ENCODE peak calls at places on chromosomes 16 and 17, in nine cellular contexts. V, G, F, L, N, D, O, J and E are unnamed samples.

GRCh38 chr17:32187276-32187675 is 45.0 kb downstream of the RHOT1 start:
- DNase-seq in V (no peak), G (no peak), F (no peak), L (no peak), N (no peak), D (no peak), O (no peak), J (no peak), E (no peak)

GRCh38 chr17:58242171-58242784 is 3.9 kb downstream of the LPO start:
- DNase-seq in V (no peak), G (no peak), F (no peak), L (no peak), N (no peak), D (no peak), O (no peak), J (no peak), E (no peak)

GRCh38 chr17:8311131-8311790 is 1.2 kb downstream of the ARHGEF15 start:
- DNase-seq in V (no peak), G (no peak), F (no peak), L (no peak), N (no peak), D (no peak), O (no peak), J (no peak), E (peak; percentile 46)

GRCh38 chr16:29852654-29853053 is 10.4 kb downstream of the CDIPT start:
- DNase-seq in V (no peak), G (no peak), F (no peak), L (no peak), N (no peak), D (no peak), O (peak; percentile 23), J (peak; percentile 33), E (peak; percentile 81)

GRCh38 chr16:23148513-23149266 is 562 bp downstream of the USP31 start:
- DNase-seq in V (peak; percentile 76), G (peak; percentile 77), F (peak; percentile 76), L (peak; percentile 75), N (peak; percentile 15), D (peak; percentile 49), O (no peak), J (no peak), E (peak; percentile 63)

GRCh38 chr17:42783062-42783777 is 2.8 kb downstream of the WNK4 start:
- DNase-seq in V (no peak), G (no peak), F (no peak), L (no peak), N (no peak), D (no peak), O (no peak), J (peak; percentile 43), E (peak; percentile 25)

GRCh38 chr17:80743181-80743771 is 198.6 kb downstream of the RPTOR start:
- DNase-seq in V (no peak), G (no peak), F (no peak), L (peak; percentile 38), N (no peak), D (peak; percentile 57), O (peak; percentile 19), J (no peak), E (no peak)

GRCh38 chr16:85289760-85290625 is 177.7 kb upstream of the CIBAR2 start:
- DNase-seq in V (no peak), G (no peak), F (no peak), L (no peak), N (no peak), D (no peak), O (no peak), J (no peak), E (no peak)

GRCh38 chr17:81418710-81419332 is 23.6 kb downstream of the BAHCC1 start:
- DNase-seq in V (peak; percentile 68), G (peak; percentile 70), F (no peak), L (no peak), N (no peak), D (no peak), O (no peak), J (no peak), E (no peak)

GRCh38 chr17:69761011-69761410 is 314.0 kb upstream of the KCNJ16 start:
- DNase-seq in V (no peak), G (no peak), F (no peak), L (no peak), N (no peak), D (no peak), O (no peak), J (no peak), E (no peak)

GRCh38 chr16:84360170-84360569 is 8.2 kb upstream of the ATP2C2 start:
- DNase-seq in V (peak; percentile 20), G (no peak), F (no peak), L (no peak), N (no peak), D (peak; percentile 28), O (no peak), J (no peak), E (no peak)

GRCh38 chr16:25111403-25112166 is at the start of gene LCMT1:
- DNase-seq in V (peak; percentile 95), G (peak; percentile 96), F (peak; percentile 91), L (peak; percentile 91), N (peak; percentile 99), D (peak; percentile 84), O (peak; percentile 98), J (peak; percentile 89), E (peak; percentile 99)

GRCh38 chr17:75832652-75833400 is 11.4 kb downstream of the UNC13D start:
- DNase-seq in V (no peak), G (no peak), F (no peak), L (no peak), N (no peak), D (no peak), O (no peak), J (no peak), E (no peak)

GRCh38 chr16:63720848-63721247 is 1401.0 kb downstream of the CDH11 start:
- DNase-seq in V (no peak), G (no peak), F (no peak), L (no peak), N (peak; percentile 4), D (no peak), O (no peak), J (no peak), E (no peak)

GRCh38 chr16:9934723-9935508 is 247.3 kb downstream of the GRIN2A start:
- DNase-seq in V (no peak), G (no peak), F (peak; percentile 45), L (no peak), N (no peak), D (no peak), O (no peak), J (no peak), E (no peak)

GRCh38 chr16:89909777-89910716 is 8.6 kb upstream of the MC1R start:
- DNase-seq in V (peak; percentile 77), G (peak; percentile 79), F (peak; percentile 65), L (peak; percentile 92), N (peak; percentile 85), D (peak; percentile 71), O (peak; percentile 60), J (no peak), E (peak; percentile 57)

GRCh38 chr17:27980035-27980434 is 62.4 kb upstream of the NLK start:
- DNase-seq in V (no peak), G (no peak), F (no peak), L (no peak), N (no peak), D (no peak), O (no peak), J (peak; percentile 10), E (peak; percentile 99)

GRCh38 chr17:42459983-42460300 is 1.3 kb downstream of the ATP6V0A1 start:
- DNase-seq in V (no peak), G (no peak), F (no peak), L (no peak), N (peak; percentile 31), D (no peak), O (no peak), J (no peak), E (peak; percentile 77)

GRCh38 chr17:40314557-40314953 is 5.6 kb downstream of the RARA start:
- DNase-seq in V (peak; percentile 95), G (peak; percentile 90), F (peak; percentile 71), L (peak; percentile 92), N (no peak), D (peak; percentile 81), O (peak; percentile 66), J (peak; percentile 64), E (peak; percentile 93)